ENCODE peak calls at places on chromosomes 12 and 14, in five cellular contexts. X, O, G, Q and P are unnamed samples.

GRCh38 chr12:47207005-47207717 is 127.4 kb upstream of the AMIGO2 start:
- DNase-seq in O (no peak), X (no peak), Q (no peak), G (no peak), P (no peak)

GRCh38 chr14:102922490-102923200 is at the start of gene AMN:
- DNase-seq in O (no peak), Q (no peak), G (no peak), X (no peak), P (no peak)

GRCh38 chr12:25828188-25828587 is 130.3 kb upstream of the RASSF8 start:
- DNase-seq in Q (no peak), O (no peak), X (no peak), G (no peak), P (no peak)

GRCh38 chr14:47227051-47227600 is 448.3 kb downstream of the MDGA2 start:
- DNase-seq in O (no peak), G (no peak), X (no peak), Q (no peak), P (no peak)

GRCh38 chr12:121284551-121285390 is 11.7 kb downstream of the CAMKK2 start:
- DNase-seq in G (no peak), Q (no peak), O (no peak), X (no peak), P (no peak)

GRCh38 chr12:19402743-19403400 is 36.4 kb upstream of the AEBP2 start:
- DNase-seq in X (no peak), Q (no peak), G (no peak), O (no peak), P (no peak)

GRCh38 chr14:99055816-99056215 is 216.2 kb downstream of the BCL11B start:
- DNase-seq in G (no peak), O (no peak), X (no peak), Q (no peak), P (no peak)

GRCh38 chr12:96073346-96074336 is 38.3 kb upstream of the LTA4H start:
- DNase-seq in Q (no peak), X (no peak), G (no peak), O (no peak), P (peak; percentile 4)

GRCh38 chr12:70277973-70278372 is 34.7 kb downstream of the CNOT2 start:
- DNase-seq in X (no peak), Q (no peak), O (no peak), G (no peak), P (no peak)

GRCh38 chr14:92844220-92844619 is 50.1 kb downstream of the GOLGA5 start:
- DNase-seq in X (no peak), G (no peak), O (no peak), Q (no peak), P (no peak)

GRCh38 chr14:50025776-50026175 is 90.6 kb downstream of the VCPKMT start:
- DNase-seq in O (no peak), G (no peak), X (no peak), Q (no peak), P (no peak)

GRCh38 chr12:121508533-121508932 is 72.3 kb downstream of the KDM2B start:
- DNase-seq in X (no peak), O (no peak), G (no peak), Q (no peak), P (no peak)

GRCh38 chr14:104882325-104882973 is 17.4 kb downstream of the CEP170B start:
- DNase-seq in Q (no peak), X (no peak), G (no peak), O (no peak), P (peak; percentile 58)

GRCh38 chr12:60529723-60530122 is 933.9 kb downstream of the SLC16A7 start:
- DNase-seq in O (no peak), Q (no peak), X (no peak), G (no peak), P (no peak)

GRCh38 chr14:81286574-81287370 is 66.0 kb upstream of the GTF2A1 start:
- DNase-seq in G (no peak), X (no peak), O (no peak), Q (no peak), P (no peak)

GRCh38 chr14:103087343-103087835 is 3.4 kb downstream of the LBHD2 start:
- DNase-seq in G (no peak), O (no peak), X (no peak), Q (no peak), P (no peak)